ENCODE peak calls at places on chromosomes 7 and 10, in ten cellular contexts. H is mesothelial cell of epicardium; Z is NCI-H1694 treated with DMSO at 0.1 percent for 48 hours; U is activated CD4-positive, CD25-positive, alpha-beta regulatory T cell; O is stimulated activated CD4-positive, alpha-beta T cell treated with anti-CD3 and anti-CD28 coated beads, TNF-alpha, amount 100 ng/mL, for 4 hours; A is glutamatergic neuron; D is fibroblast of the aortic adventitia; P is NCI-H82; T is MCF 10A; J is RWPE2. X is an unnamed sample.

GRCh38 chr7:70620333-70621055 is 511.4 kb upstream of the GALNT17 start:
- DNase-seq in H (no peak), Z (no peak), U (no peak), O (no peak), A (no peak), D (no peak), P (no peak), T (no peak), J (no peak), X (no peak)

GRCh38 chr10:8273749-8274148 is 219.3 kb downstream of the GATA3 start:
- DNase-seq in H (no peak), Z (no peak), U (no peak), O (no peak), A (no peak), D (no peak), P (no peak), T (peak; percentile 9), J (no peak), X (no peak)

GRCh38 chr7:101031082-101031481 is 11.2 kb downstream of the MUC17 start:
- DNase-seq in H (no peak), Z (no peak), U (no peak), O (no peak), A (no peak), D (no peak), P (no peak), T (peak; percentile 7), J (no peak), X (no peak)

GRCh38 chr10:44264244-44264643 is 120.7 kb downstream of the CXCL12 start:
- DNase-seq in H (no peak), Z (no peak), U (no peak), O (no peak), A (no peak), D (peak; percentile 32), P (no peak), T (no peak), J (no peak), X (no peak)

GRCh38 chr10:124385627-124386185 is 33.0 kb downstream of the OAT start:
- DNase-seq in H (no peak), Z (no peak), U (no peak), O (no peak), A (no peak), D (no peak), P (no peak), T (no peak), J (no peak), X (no peak)

GRCh38 chr10:119742988-119743646 is 17.3 kb downstream of the INPP5F start:
- DNase-seq in H (no peak), Z (no peak), U (no peak), O (no peak), A (no peak), D (no peak), P (peak; percentile 53), T (no peak), J (no peak), X (no peak)

GRCh38 chr7:110595694-110596093 is 495.2 kb upstream of the LRRN3 start:
- DNase-seq in H (no peak), Z (peak; percentile 30), U (no peak), O (no peak), A (no peak), D (no peak), P (peak; percentile 63), T (no peak), J (no peak), X (no peak)

GRCh38 chr7:24831240-24831639 is 74.0 kb upstream of the GSDME start:
- DNase-seq in H (no peak), Z (no peak), U (no peak), O (no peak), A (no peak), D (peak; percentile 85), P (no peak), T (peak; percentile 46), J (no peak), X (no peak)

GRCh38 chr7:5679741-5680473 is 101.6 kb downstream of the RNF216 start:
- DNase-seq in H (no peak), Z (no peak), U (no peak), O (no peak), A (no peak), D (no peak), P (peak; percentile 43), T (no peak), J (no peak), X (no peak)